ENCODE peak calls at places on chromosomes 11 and 22, in four cellular contexts. Z, D, Y and E are unnamed samples.
A peak's percentile ranks its signal among the peaks of the same experiment; 100 is the strongest.

GRCh38 chr11:77214557-77214956 is 86.5 kb downstream of the MYO7A start:
- DNase-seq in Z (no peak), D (no peak), Y (no peak), E (no peak)

GRCh38 chr11:72395993-72396392 is 38.3 kb downstream of the CLPB start:
- DNase-seq in Z (no peak), D (no peak), Y (no peak), E (no peak)

GRCh38 chr11:11409224-11409623 is 56.2 kb upstream of the CSNK2A3 start:
- DNase-seq in Z (no peak), D (no peak), Y (no peak), E (no peak)

GRCh38 chr11:82899191-82899820 is 924 bp downstream of the PRCP start:
- DNase-seq in Z (no peak), D (no peak), Y (no peak), E (no peak)

GRCh38 chr11:66438009-66438503 is 592 bp downstream of the MRPL11 start:
- DNase-seq in Z (no peak), D (no peak), Y (no peak), E (no peak)

GRCh38 chr22:20531404-20532181 is 24.2 kb downstream of the MED15 start:
- DNase-seq in Z (peak; percentile 58), D (no peak), Y (peak; percentile 86), E (peak; percentile 84)

GRCh38 chr11:93525601-93526000 is 17.6 kb downstream of the SMCO4 start:
- DNase-seq in Z (no peak), D (no peak), Y (no peak), E (no peak)

GRCh38 chr11:44496391-44496790 is 69.1 kb upstream of the CD82 start:
- DNase-seq in Z (no peak), D (no peak), Y (no peak), E (no peak)

GRCh38 chr22:41360126-41360525 is 21.6 kb upstream of the TEF start:
- DNase-seq in Z (no peak), D (no peak), Y (no peak), E (peak; percentile 27)

GRCh38 chr11:72665911-72666472 is 8.2 kb downstream of the PDE2A start:
- DNase-seq in Z (no peak), D (no peak), Y (no peak), E (no peak)

GRCh38 chr22:33579448-33580093 is 340.7 kb downstream of the LARGE1 start:
- DNase-seq in Z (peak; percentile 65), D (no peak), Y (peak; percentile 0), E (peak; percentile 81)

GRCh38 chr11:20035701-20036601 is 124.3 kb downstream of the DBX1 start:
- DNase-seq in Z (no peak), D (no peak), Y (peak; percentile 93), E (no peak)